ENCODE peak calls at places on chromosomes 13 and 19, in six cellular contexts. One of them, this sample, is unnamed.

GRCh38 chr19:30781519-30781918 is 409.3 kb downstream of the ZNF536 start:
- DNase-seq in upper lobe of right lung: no peak
- DNase-seq in left lung: no peak
- DNase-seq in left ventricle myocardium inferior: peak; percentile 30
- DNase-seq in HFF-Myc: no peak
- DNase-seq in brain microvascular endothelial cell: no peak
- DNase-seq in this sample: no peak

GRCh38 chr19:45505151-45505995 is 1.9 kb upstream of the VASP start:
- DNase-seq in HFF-Myc: no peak
- DNase-seq in upper lobe of right lung: no peak
- DNase-seq in brain microvascular endothelial cell: peak; percentile 54
- DNase-seq in left lung: no peak
- DNase-seq in left ventricle myocardium inferior: no peak
- DNase-seq in this sample: no peak

GRCh38 chr19:47035495-47036232 is 12.8 kb downstream of the TMEM160 start:
- DNase-seq in HFF-Myc: peak; percentile 48
- DNase-seq in upper lobe of right lung: peak; percentile 94
- DNase-seq in left lung: peak; percentile 88
- DNase-seq in left ventricle myocardium inferior: peak; percentile 84
- DNase-seq in brain microvascular endothelial cell: peak; percentile 84
- DNase-seq in this sample: no peak

GRCh38 chr13:78680064-78680463 is 21.1 kb upstream of the OBI1 start:
- DNase-seq in HFF-Myc: no peak
- DNase-seq in brain microvascular endothelial cell: no peak
- DNase-seq in left lung: no peak
- DNase-seq in upper lobe of right lung: no peak
- DNase-seq in left ventricle myocardium inferior: no peak
- DNase-seq in this sample: no peak

GRCh38 chr19:18218159-18218558 is 8.1 kb downstream of the PDE4C start:
- DNase-seq in HFF-Myc: no peak
- DNase-seq in upper lobe of right lung: no peak
- DNase-seq in left lung: no peak
- DNase-seq in left ventricle myocardium inferior: no peak
- DNase-seq in brain microvascular endothelial cell: no peak
- DNase-seq in this sample: no peak

GRCh38 chr13:43023244-43023931 is at the start of gene DNAJC15:
- DNase-seq in left ventricle myocardium inferior: peak; percentile 91
- DNase-seq in HFF-Myc: peak; percentile 52
- DNase-seq in brain microvascular endothelial cell: peak; percentile 87
- DNase-seq in upper lobe of right lung: peak; percentile 93
- DNase-seq in left lung: peak; percentile 80
- DNase-seq in this sample: peak; percentile 91

GRCh38 chr19:34135033-34135370 is 37.3 kb upstream of the LSM14A start:
- DNase-seq in left ventricle myocardium inferior: no peak
- DNase-seq in upper lobe of right lung: no peak
- DNase-seq in left lung: no peak
- DNase-seq in HFF-Myc: no peak
- DNase-seq in brain microvascular endothelial cell: no peak
- DNase-seq in this sample: no peak

GRCh38 chr13:110559986-110560385 is 1.5 kb downstream of the RAB20 start:
- DNase-seq in left lung: no peak
- DNase-seq in brain microvascular endothelial cell: no peak
- DNase-seq in HFF-Myc: no peak
- DNase-seq in left ventricle myocardium inferior: no peak
- DNase-seq in upper lobe of right lung: no peak
- DNase-seq in this sample: no peak

GRCh38 chr13:106942558-106942957 is 374.6 kb upstream of the ARGLU1 start:
- DNase-seq in brain microvascular endothelial cell: no peak
- DNase-seq in upper lobe of right lung: no peak
- DNase-seq in HFF-Myc: no peak
- DNase-seq in left lung: no peak
- DNase-seq in left ventricle myocardium inferior: no peak
- DNase-seq in this sample: no peak

GRCh38 chr13:50244913-50245574 is 229.8 kb downstream of the KCNRG start:
- DNase-seq in HFF-Myc: peak; percentile 78
- DNase-seq in left ventricle myocardium inferior: no peak
- DNase-seq in brain microvascular endothelial cell: peak; percentile 91
- DNase-seq in left lung: peak; percentile 43
- DNase-seq in upper lobe of right lung: no peak
- DNase-seq in this sample: no peak

GRCh38 chr13:66952507-66952906 is 277.6 kb downstream of the PCDH9 start:
- DNase-seq in left ventricle myocardium inferior: no peak
- DNase-seq in left lung: no peak
- DNase-seq in brain microvascular endothelial cell: no peak
- DNase-seq in upper lobe of right lung: no peak
- DNase-seq in HFF-Myc: no peak
- DNase-seq in this sample: no peak

GRCh38 chr19:17909017-17909732 is 23.6 kb upstream of the CCDC124 start:
- DNase-seq in upper lobe of right lung: no peak
- DNase-seq in brain microvascular endothelial cell: no peak
- DNase-seq in left lung: no peak
- DNase-seq in HFF-Myc: no peak
- DNase-seq in left ventricle myocardium inferior: no peak
- DNase-seq in this sample: no peak

GRCh38 chr19:3061214-3062161 is 807 bp downstream of the TLE5 start:
- DNase-seq in left lung: peak; percentile 58
- DNase-seq in left ventricle myocardium inferior: peak; percentile 73
- DNase-seq in brain microvascular endothelial cell: no peak
- DNase-seq in upper lobe of right lung: peak; percentile 83
- DNase-seq in HFF-Myc: no peak
- DNase-seq in this sample: no peak

GRCh38 chr19:40672038-40672437 is 18.4 kb downstream of the NUMBL start:
- DNase-seq in left ventricle myocardium inferior: no peak
- DNase-seq in left lung: no peak
- DNase-seq in HFF-Myc: no peak
- DNase-seq in brain microvascular endothelial cell: no peak
- DNase-seq in upper lobe of right lung: no peak
- DNase-seq in this sample: no peak

GRCh38 chr19:40671404-40671803 is 19.0 kb downstream of the NUMBL start:
- DNase-seq in left ventricle myocardium inferior: peak; percentile 48
- DNase-seq in left lung: no peak
- DNase-seq in HFF-Myc: no peak
- DNase-seq in upper lobe of right lung: no peak
- DNase-seq in brain microvascular endothelial cell: no peak
- DNase-seq in this sample: no peak

GRCh38 chr19:40667602-40668001 is 22.8 kb downstream of the NUMBL start:
- DNase-seq in left lung: no peak
- DNase-seq in HFF-Myc: no peak
- DNase-seq in upper lobe of right lung: no peak
- DNase-seq in brain microvascular endothelial cell: no peak
- DNase-seq in left ventricle myocardium inferior: peak; percentile 13
- DNase-seq in this sample: no peak

GRCh38 chr19:40666803-40667438 is 23.5 kb downstream of the NUMBL start:
- DNase-seq in left ventricle myocardium inferior: peak; percentile 11
- DNase-seq in HFF-Myc: no peak
- DNase-seq in brain microvascular endothelial cell: no peak
- DNase-seq in upper lobe of right lung: no peak
- DNase-seq in left lung: no peak
- DNase-seq in this sample: no peak

DNA sequence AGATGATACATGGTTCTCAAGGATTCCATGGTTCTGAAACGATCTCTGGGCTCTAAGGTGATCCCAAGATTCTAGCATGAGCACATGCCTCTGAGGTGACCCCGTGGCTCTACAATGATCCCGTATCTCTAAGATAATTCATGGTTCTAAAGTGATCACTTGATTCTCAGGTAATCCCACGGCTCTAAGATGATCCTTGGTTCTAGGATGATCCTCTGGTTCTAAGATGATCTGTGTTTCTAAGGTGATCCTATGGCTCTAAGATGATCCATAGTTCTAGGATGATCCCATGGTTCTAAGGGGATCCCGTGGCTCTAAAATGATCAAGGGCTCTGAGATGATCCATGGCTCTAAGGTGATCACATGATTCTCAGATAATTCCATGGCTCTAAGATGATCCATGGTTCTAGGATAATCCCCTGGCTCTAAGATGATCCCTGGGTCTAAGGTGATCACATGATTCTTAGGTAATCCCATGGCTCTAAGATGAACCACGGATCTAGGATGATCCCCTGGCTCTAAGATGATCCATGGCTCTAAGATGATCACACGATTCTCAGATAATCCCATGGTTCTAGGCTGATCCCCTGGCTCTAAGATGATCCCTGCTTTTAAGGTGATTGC is 21.3 kb downstream of the NUMBL start:
- DNase-seq in left ventricle myocardium inferior: no peak
- DNase-seq in left lung: no peak
- DNase-seq in upper lobe of right lung: no peak
- DNase-seq in HFF-Myc: no peak
- DNase-seq in brain microvascular endothelial cell: no peak
- DNase-seq in this sample: no peak
- TF ChIP-seq CTCF in left ventricle myocardium inferior: no peak
- TF ChIP-seq CTCF in left lung: no peak
- TF ChIP-seq CTCF in upper lobe of right lung: no peak
- TF ChIP-seq CTCF in HFF-Myc: no peak
- TF ChIP-seq CTCF in brain microvascular endothelial cell: no peak
- TF ChIP-seq CTCF in this sample: no peak

GRCh38 chr13:109200556-109200955 is 571.1 kb downstream of the MYO16 start:
- DNase-seq in left ventricle myocardium inferior: no peak
- DNase-seq in brain microvascular endothelial cell: no peak
- DNase-seq in upper lobe of right lung: no peak
- DNase-seq in HFF-Myc: no peak
- DNase-seq in left lung: no peak
- DNase-seq in this sample: no peak

GRCh38 chr13:109192306-109192705 is 562.9 kb downstream of the MYO16 start:
- DNase-seq in HFF-Myc: no peak
- DNase-seq in left ventricle myocardium inferior: no peak
- DNase-seq in upper lobe of right lung: no peak
- DNase-seq in brain microvascular endothelial cell: no peak
- DNase-seq in left lung: no peak
- DNase-seq in this sample: no peak

GRCh38 chr13:109199280-109199679 is 569.9 kb downstream of the MYO16 start:
- DNase-seq in HFF-Myc: no peak
- DNase-seq in left lung: no peak
- DNase-seq in upper lobe of right lung: no peak
- DNase-seq in left ventricle myocardium inferior: no peak
- DNase-seq in brain microvascular endothelial cell: no peak
- DNase-seq in this sample: no peak

GRCh38 chr13:109198585-109198984 is 569.2 kb downstream of the MYO16 start:
- DNase-seq in upper lobe of right lung: no peak
- DNase-seq in brain microvascular endothelial cell: no peak
- DNase-seq in left lung: no peak
- DNase-seq in HFF-Myc: no peak
- DNase-seq in left ventricle myocardium inferior: no peak
- DNase-seq in this sample: no peak

GRCh38 chr13:109196896-109197295 is 567.5 kb downstream of the MYO16 start:
- DNase-seq in left ventricle myocardium inferior: no peak
- DNase-seq in HFF-Myc: no peak
- DNase-seq in upper lobe of right lung: no peak
- DNase-seq in brain microvascular endothelial cell: no peak
- DNase-seq in left lung: no peak
- DNase-seq in this sample: no peak
- TF ChIP-seq CTCF in left ventricle myocardium inferior: no peak
- TF ChIP-seq CTCF in HFF-Myc: no peak
- TF ChIP-seq CTCF in upper lobe of right lung: no peak
- TF ChIP-seq CTCF in brain microvascular endothelial cell: peak; percentile 42
- TF ChIP-seq CTCF in left lung: no peak
- TF ChIP-seq CTCF in this sample: peak; percentile 45

GRCh38 chr19:7074705-7075282 is 5.3 kb downstream of the ZNF557 start:
- DNase-seq in left ventricle myocardium inferior: no peak
- DNase-seq in upper lobe of right lung: no peak
- DNase-seq in brain microvascular endothelial cell: no peak
- DNase-seq in HFF-Myc: no peak
- DNase-seq in left lung: no peak
- DNase-seq in this sample: no peak
- TF ChIP-seq CTCF in left ventricle myocardium inferior: no peak
- TF ChIP-seq CTCF in upper lobe of right lung: no peak
- TF ChIP-seq CTCF in brain microvascular endothelial cell: no peak
- TF ChIP-seq CTCF in HFF-Myc: no peak
- TF ChIP-seq CTCF in left lung: no peak
- TF ChIP-seq CTCF in this sample: no peak

GRCh38 chr19:8245869-8246835 is 37.0 kb downstream of the CERS4 start:
- DNase-seq in left lung: no peak
- DNase-seq in left ventricle myocardium inferior: no peak
- DNase-seq in brain microvascular endothelial cell: no peak
- DNase-seq in upper lobe of right lung: no peak
- DNase-seq in HFF-Myc: no peak
- DNase-seq in this sample: no peak

GRCh38 chr19:8241646-8242045 is 32.5 kb downstream of the CERS4 start:
- DNase-seq in left ventricle myocardium inferior: no peak
- DNase-seq in HFF-Myc: no peak
- DNase-seq in left lung: no peak
- DNase-seq in upper lobe of right lung: no peak
- DNase-seq in brain microvascular endothelial cell: no peak
- DNase-seq in this sample: no peak

GRCh38 chr19:8242212-8242821 is 33.1 kb downstream of the CERS4 start:
- DNase-seq in upper lobe of right lung: no peak
- DNase-seq in left ventricle myocardium inferior: no peak
- DNase-seq in HFF-Myc: no peak
- DNase-seq in left lung: no peak
- DNase-seq in brain microvascular endothelial cell: no peak
- DNase-seq in this sample: no peak

GRCh38 chr19:8243146-8243545 is 34.0 kb downstream of the CERS4 start:
- DNase-seq in brain microvascular endothelial cell: no peak
- DNase-seq in left lung: no peak
- DNase-seq in upper lobe of right lung: no peak
- DNase-seq in left ventricle myocardium inferior: no peak
- DNase-seq in HFF-Myc: no peak
- DNase-seq in this sample: no peak

DNA sequence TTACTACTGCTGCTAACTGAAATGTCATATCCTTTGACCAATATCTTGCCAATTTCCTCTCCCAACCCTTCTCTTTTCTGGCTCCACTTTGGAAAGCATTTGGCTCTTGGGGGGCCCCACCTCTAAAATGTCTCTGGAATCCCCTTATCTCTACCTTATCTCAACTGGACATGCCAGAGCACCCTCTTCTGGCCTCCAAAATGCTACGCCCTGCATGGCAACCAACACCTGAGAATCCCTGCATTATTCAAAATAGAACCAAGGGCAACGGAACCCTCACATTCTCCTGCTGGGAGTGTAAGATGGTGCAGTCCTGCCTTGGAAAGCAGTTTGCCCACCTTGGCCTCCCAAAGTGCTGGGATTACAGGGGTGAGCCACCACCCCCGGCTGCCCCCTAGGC is 35.3 kb downstream of the CERS4 start:
- DNase-seq in left lung: no peak
- DNase-seq in left ventricle myocardium inferior: no peak
- DNase-seq in HFF-Myc: no peak
- DNase-seq in brain microvascular endothelial cell: no peak
- DNase-seq in upper lobe of right lung: no peak
- DNase-seq in this sample: no peak
- TF ChIP-seq CTCF in left lung: no peak
- TF ChIP-seq CTCF in left ventricle myocardium inferior: no peak
- TF ChIP-seq CTCF in HFF-Myc: no peak
- TF ChIP-seq CTCF in brain microvascular endothelial cell: no peak
- TF ChIP-seq CTCF in upper lobe of right lung: no peak
- TF ChIP-seq CTCF in this sample: no peak

GRCh38 chr19:1616396-1616795 is 11.1 kb upstream of the UQCR11 start:
- DNase-seq in upper lobe of right lung: no peak
- DNase-seq in left ventricle myocardium inferior: no peak
- DNase-seq in brain microvascular endothelial cell: no peak
- DNase-seq in left lung: no peak
- DNase-seq in HFF-Myc: no peak
- DNase-seq in this sample: no peak
- TF ChIP-seq CTCF in upper lobe of right lung: no peak
- TF ChIP-seq CTCF in left ventricle myocardium inferior: no peak
- TF ChIP-seq CTCF in brain microvascular endothelial cell: no peak
- TF ChIP-seq CTCF in left lung: no peak
- TF ChIP-seq CTCF in HFF-Myc: no peak
- TF ChIP-seq CTCF in this sample: no peak